ENCODE peak calls at places on chromosome 17, in four cellular contexts. S, H, J and R are unnamed samples.

GRCh38 chr17:69567130-69567529 is 152.6 kb downstream of the MAP2K6 start:
- DNase-seq in S (no peak), H (no peak), J (no peak), R (no peak)

GRCh38 chr17:60390223-60390622 is 1.7 kb downstream of the USP32 start:
- DNase-seq in S (no peak), H (no peak), J (peak; percentile 73), R (no peak)

GRCh38 chr17:65057520-65058075 is 1.1 kb upstream of the GNA13 start:
- DNase-seq in S (peak; percentile 25), H (peak; percentile 57), J (no peak), R (no peak)

GRCh38 chr17:76034433-76035185 is 7.5 kb upstream of the EVPL start:
- DNase-seq in S (no peak), H (no peak), J (no peak), R (no peak)

GRCh38 chr17:34852614-34853013 is 108.6 kb downstream of the CCT6B start:
- DNase-seq in S (no peak), H (no peak), J (peak; percentile 51), R (no peak)

GRCh38 chr17:36743130-36743529 is 141.7 kb downstream of the MRM1 start:
- DNase-seq in S (no peak), H (no peak), J (no peak), R (no peak)

GRCh38 chr17:21029032-21029431 is 13.8 kb downstream of the USP22 start:
- DNase-seq in S (no peak), H (no peak), J (no peak), R (no peak)

GRCh38 chr17:39082482-39082881 is 69.0 kb downstream of the PLXDC1 start:
- DNase-seq in S (no peak), H (no peak), J (no peak), R (no peak)

GRCh38 chr17:32596666-32597065 is 109.9 kb downstream of the CDK5R1 start:
- DNase-seq in S (no peak), H (no peak), J (no peak), R (no peak)

GRCh38 chr17:39125143-39125875 is 26.1 kb downstream of the PLXDC1 start:
- DNase-seq in S (no peak), H (no peak), J (no peak), R (no peak)

GRCh38 chr17:522912-523311 is 170.3 kb upstream of the RPH3AL start:
- DNase-seq in S (no peak), H (no peak), J (no peak), R (no peak)

GRCh38 chr17:42937712-42938596 is 26.3 kb downstream of the AARSD1 start:
- DNase-seq in S (no peak), H (no peak), J (peak; percentile 73), R (no peak)

GRCh38 chr17:64016974-64017373 is 3.5 kb downstream of the ICAM2 start:
- DNase-seq in S (no peak), H (no peak), J (no peak), R (no peak)

GRCh38 chr17:30332057-30332542 is 1.8 kb downstream of the TMIGD1 start:
- DNase-seq in S (no peak), H (no peak), J (no peak), R (no peak)

GRCh38 chr17:50893183-50893993 is 27.2 kb upstream of the TOB1 start:
- DNase-seq in S (no peak), H (peak; percentile 90), J (no peak), R (peak; percentile 86)

GRCh38 chr17:77303620-77304019 is 162.9 kb downstream of the SEC14L1 start:
- DNase-seq in S (no peak), H (no peak), J (no peak), R (no peak)

GRCh38 chr17:76500074-76500744 is 1.0 kb downstream of the RHBDF2 start:
- DNase-seq in S (no peak), H (no peak), J (no peak), R (no peak)

GRCh38 chr17:72396121-72396520 is 275.3 kb downstream of the SOX9 start:
- DNase-seq in S (no peak), H (no peak), J (no peak), R (no peak)

GRCh38 chr17:58046230-58047094 is 36.8 kb upstream of the DYNLL2 start:
- DNase-seq in S (no peak), H (no peak), J (no peak), R (no peak)

GRCh38 chr17:5817475-5818395 is 233.4 kb upstream of the NLRP1 start:
- DNase-seq in S (no peak), H (no peak), J (no peak), R (no peak)

GRCh38 chr17:51064061-51064735 is 56.5 kb downstream of the SPAG9 start:
- DNase-seq in S (no peak), H (no peak), J (no peak), R (no peak)

GRCh38 chr17:67718325-67718941 is 697 bp downstream of the NOL11 start:
- DNase-seq in S (no peak), H (no peak), J (peak; percentile 71), R (no peak)

GRCh38 chr17:74212262-74212912 is 984 bp upstream of the TTYH2 start:
- DNase-seq in S (no peak), H (no peak), J (peak; percentile 63), R (no peak)

GRCh38 chr17:74214642-74215331 is 1.4 kb downstream of the TTYH2 start:
- DNase-seq in S (no peak), H (no peak), J (no peak), R (no peak)

GRCh38 chr17:74211929-74212261 is 1.5 kb upstream of the TTYH2 start:
- DNase-seq in S (no peak), H (no peak), J (peak; percentile 33), R (no peak)

GRCh38 chr17:74213897-74214386 is 571 bp downstream of the TTYH2 start:
- DNase-seq in S (no peak), H (no peak), J (no peak), R (no peak)

GRCh38 chr17:74212913-74213791 is at the start of gene TTYH2:
- DNase-seq in S (peak; percentile 88), H (peak; percentile 85), J (peak; percentile 90), R (peak; percentile 90)
- TF ChIP-seq POLR2A in S (no peak), H (no peak), J (no peak), R (peak; percentile 53)

DNA sequence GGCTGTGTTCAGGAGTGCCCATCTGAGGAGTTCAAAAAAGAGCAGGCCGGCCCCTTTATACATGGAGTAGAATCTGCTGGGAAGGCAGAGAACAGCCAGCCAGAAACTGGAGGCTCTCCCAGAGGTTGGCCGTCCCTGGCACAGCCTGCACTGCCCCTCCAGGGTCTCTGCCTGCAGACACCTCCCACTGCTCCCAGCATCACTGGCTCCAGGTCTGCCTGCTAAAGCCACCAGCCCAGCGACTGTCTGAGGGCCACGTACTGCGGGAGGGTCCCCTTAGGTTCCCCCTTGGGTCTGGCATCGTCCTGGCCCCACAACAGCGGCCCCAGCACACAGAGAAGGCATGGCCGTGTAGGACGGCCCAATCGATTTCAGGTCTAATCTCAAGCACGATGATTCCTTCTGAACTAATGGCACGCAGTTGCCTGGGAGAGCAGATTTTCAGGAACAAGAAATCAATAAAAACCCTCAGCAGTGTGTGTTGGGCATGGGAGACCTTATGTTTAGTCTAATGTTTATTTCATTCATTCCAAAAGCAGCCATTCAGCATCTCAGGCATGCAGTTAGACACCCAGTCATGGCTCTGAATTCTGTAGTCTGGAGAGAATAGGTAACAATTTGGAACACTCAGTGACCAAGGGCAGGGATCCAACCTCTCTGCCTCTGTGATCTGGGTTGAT is 95.6 kb downstream of the PGS1 start:
- DNase-seq in S (no peak), H (no peak), J (no peak), R (no peak)
- TF ChIP-seq POLR2AphosphoS5 in S (no peak), H (no peak), J (no peak), R (no peak)

GRCh38 chr17:19304751-19305150 is 57.8 kb downstream of the B9D1 start:
- DNase-seq in S (no peak), H (no peak), J (no peak), R (no peak)

GRCh38 chr17:19307521-19307920 is 55.0 kb downstream of the B9D1 start:
- DNase-seq in S (no peak), H (no peak), J (no peak), R (no peak)

GRCh38 chr17:19305261-19305660 is 57.3 kb downstream of the B9D1 start:
- DNase-seq in S (no peak), H (no peak), J (peak; percentile 8), R (no peak)

GRCh38 chr17:19305761-19306159 is 56.8 kb downstream of the B9D1 start:
- DNase-seq in S (no peak), H (no peak), J (no peak), R (no peak)

GRCh38 chr17:19306160-19307111 is 56.1 kb downstream of the B9D1 start:
- DNase-seq in S (peak; percentile 30), H (no peak), J (no peak), R (no peak)
- TF ChIP-seq POLR2A in S (no peak), H (no peak), J (no peak), R (no peak)

DNA sequence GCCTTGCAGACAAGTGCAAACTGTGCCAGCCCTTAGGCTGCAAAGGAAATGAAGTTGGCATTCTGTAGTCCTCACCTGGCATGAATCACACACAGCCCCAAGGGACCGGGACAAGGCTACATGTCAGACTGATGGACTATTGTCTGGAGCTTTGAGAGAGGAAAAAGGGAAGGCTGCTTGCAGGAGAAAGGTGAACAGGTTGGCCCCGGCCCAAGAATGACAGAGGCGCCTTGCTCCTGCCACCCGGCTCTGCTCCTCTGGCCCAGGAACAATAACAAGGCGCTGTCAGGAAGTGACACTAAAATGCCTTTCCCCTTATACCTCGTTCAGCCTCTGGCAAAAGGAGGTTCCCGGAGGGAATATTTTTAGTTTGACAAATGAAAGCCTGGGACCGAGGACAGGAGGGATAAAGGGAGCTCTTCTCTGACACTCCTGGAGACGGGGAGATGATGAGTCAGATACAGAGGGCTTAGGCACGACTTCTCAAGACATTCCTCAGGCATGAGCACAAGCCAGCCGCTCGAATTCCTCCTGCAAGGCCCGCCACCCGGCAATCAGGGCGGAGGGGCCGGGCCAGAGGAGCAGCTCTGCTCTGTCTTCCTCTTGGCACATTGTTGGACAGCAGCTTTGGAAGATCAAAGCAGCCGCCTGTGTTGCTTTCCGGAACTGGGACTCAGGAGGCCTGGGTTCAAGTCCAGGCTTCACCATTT is 105.8 kb downstream of the NOG start:
- DNase-seq in S (peak; percentile 32), H (peak; percentile 89), J (no peak), R (peak; percentile 39)
- TF ChIP-seq POLR2AphosphoS5 in S (peak; percentile 61), H (no peak), J (no peak), R (no peak)

DNA sequence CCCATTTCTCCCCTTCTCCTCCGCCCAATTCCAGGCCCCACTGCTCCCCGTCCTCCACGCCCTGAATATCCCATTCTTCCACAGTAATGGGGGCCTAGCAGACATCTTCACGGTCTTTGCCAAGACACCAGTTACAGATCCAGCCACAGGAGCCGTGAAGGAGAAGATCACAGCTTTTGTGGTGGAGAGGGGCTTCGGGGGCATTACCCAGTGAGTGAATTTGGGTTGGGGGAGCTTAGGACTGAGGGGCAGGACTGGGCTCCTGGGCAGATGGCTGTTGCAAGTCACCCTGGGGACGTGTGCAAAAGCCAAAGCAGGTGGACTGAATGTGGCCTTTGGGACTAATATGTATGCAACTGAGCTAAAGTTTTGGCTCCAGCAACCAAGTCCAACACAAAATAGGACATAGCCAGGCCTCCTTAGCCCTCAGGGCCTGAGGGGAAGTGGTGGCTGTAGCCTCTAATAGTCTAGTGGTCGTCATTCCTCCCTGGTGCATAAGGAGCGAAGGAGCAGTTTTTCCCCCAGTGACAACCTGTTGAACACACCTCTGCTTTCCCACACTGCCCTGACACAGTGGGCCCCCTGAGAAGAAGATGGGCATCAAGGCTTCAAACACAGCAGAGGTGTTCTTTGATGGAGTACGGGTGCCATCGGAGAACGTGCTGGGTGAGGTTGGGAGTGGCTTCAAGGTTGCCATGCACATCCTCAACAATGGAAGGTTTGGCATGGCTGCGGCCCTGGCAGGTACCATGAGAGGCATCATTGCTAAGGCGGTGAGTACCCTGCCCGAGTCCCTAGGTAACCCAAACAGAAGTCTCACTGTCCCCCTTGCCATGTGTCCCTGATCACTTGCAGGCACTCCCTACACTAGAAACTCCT is 2.6 kb downstream of the ACADVL start:
- DNase-seq in S (no peak), H (no peak), J (no peak), R (no peak)
- TF ChIP-seq POLR2A in S (no peak), H (no peak), J (peak; percentile 58), R (no peak)

GRCh38 chr17:12547829-12548228 is 117.9 kb upstream of the MYOCD start:
- DNase-seq in S (no peak), H (no peak), J (no peak), R (no peak)
- TF ChIP-seq POLR2AphosphoS5 in S (no peak), H (no peak), J (no peak), R (no peak)